ENCODE peak calls at places on chromosomes 5 and 9, in seven cellular contexts. One of them, this sample, is unnamed.

GRCh38 chr9:90827181-90827866 is 25.7 kb downstream of the SYK start:
- DNase-seq in right atrium auricular region: peak; percentile 58
- DNase-seq in tibial artery: no peak
- DNase-seq in heart left ventricle: no peak
- DNase-seq in CD8-positive, alpha-beta memory T cell: no peak
- DNase-seq in fibroblast of lung: no peak
- DNase-seq in psoas muscle: no peak
- DNase-seq in this sample: no peak

GRCh38 chr9:112809351-112809848 is 58.8 kb downstream of the SNX30 start:
- DNase-seq in right atrium auricular region: no peak
- DNase-seq in tibial artery: no peak
- DNase-seq in heart left ventricle: no peak
- DNase-seq in CD8-positive, alpha-beta memory T cell: no peak
- DNase-seq in fibroblast of lung: no peak
- DNase-seq in psoas muscle: no peak
- DNase-seq in this sample: no peak

GRCh38 chr5:143154495-143155375 is 248.8 kb downstream of the NR3C1 start:
- DNase-seq in right atrium auricular region: no peak
- DNase-seq in tibial artery: no peak
- DNase-seq in heart left ventricle: no peak
- DNase-seq in CD8-positive, alpha-beta memory T cell: no peak
- DNase-seq in fibroblast of lung: peak; percentile 62
- DNase-seq in psoas muscle: no peak
- DNase-seq in this sample: no peak

GRCh38 chr5:6459896-6460295 is 11.2 kb downstream of the UBE2QL1 start:
- DNase-seq in right atrium auricular region: no peak
- DNase-seq in tibial artery: no peak
- DNase-seq in heart left ventricle: no peak
- DNase-seq in CD8-positive, alpha-beta memory T cell: no peak
- DNase-seq in fibroblast of lung: no peak
- DNase-seq in psoas muscle: no peak
- DNase-seq in this sample: no peak

GRCh38 chr9:91181541-91181940 is 180.2 kb downstream of the AUH start:
- DNase-seq in right atrium auricular region: peak; percentile 46
- DNase-seq in tibial artery: peak; percentile 21
- DNase-seq in heart left ventricle: no peak
- DNase-seq in CD8-positive, alpha-beta memory T cell: no peak
- DNase-seq in fibroblast of lung: no peak
- DNase-seq in psoas muscle: no peak
- DNase-seq in this sample: no peak

GRCh38 chr5:128224336-128224735 is 140.8 kb downstream of the SLC12A2 start:
- DNase-seq in right atrium auricular region: no peak
- DNase-seq in tibial artery: no peak
- DNase-seq in heart left ventricle: no peak
- DNase-seq in CD8-positive, alpha-beta memory T cell: no peak
- DNase-seq in fibroblast of lung: no peak
- DNase-seq in psoas muscle: no peak
- DNase-seq in this sample: no peak

GRCh38 chr5:136528481-136528880 is 163.1 kb upstream of the TRPC7 start:
- DNase-seq in right atrium auricular region: no peak
- DNase-seq in tibial artery: no peak
- DNase-seq in heart left ventricle: no peak
- DNase-seq in CD8-positive, alpha-beta memory T cell: no peak
- DNase-seq in fibroblast of lung: no peak
- DNase-seq in psoas muscle: no peak
- DNase-seq in this sample: no peak

GRCh38 chr9:124708633-124709032 is 62.5 kb downstream of the NR6A1 start:
- DNase-seq in right atrium auricular region: no peak
- DNase-seq in tibial artery: no peak
- DNase-seq in heart left ventricle: no peak
- DNase-seq in CD8-positive, alpha-beta memory T cell: no peak
- DNase-seq in fibroblast of lung: peak; percentile 89
- DNase-seq in psoas muscle: no peak
- DNase-seq in this sample: no peak

GRCh38 chr9:136624184-136624951 is 38.3 kb upstream of the EGFL7 start:
- DNase-seq in right atrium auricular region: no peak
- DNase-seq in tibial artery: no peak
- DNase-seq in heart left ventricle: no peak
- DNase-seq in CD8-positive, alpha-beta memory T cell: no peak
- DNase-seq in fibroblast of lung: no peak
- DNase-seq in psoas muscle: peak; percentile 18
- DNase-seq in this sample: no peak

GRCh38 chr5:142960309-142960696 is 190.1 kb downstream of the ARHGAP26 start:
- DNase-seq in right atrium auricular region: no peak
- DNase-seq in tibial artery: no peak
- DNase-seq in heart left ventricle: no peak
- DNase-seq in CD8-positive, alpha-beta memory T cell: no peak
- DNase-seq in fibroblast of lung: peak; percentile 86
- DNase-seq in psoas muscle: no peak
- DNase-seq in this sample: no peak

GRCh38 chr5:80216753-80217596 is 38.9 kb downstream of the SERINC5 start:
- DNase-seq in right atrium auricular region: peak; percentile 73
- DNase-seq in tibial artery: peak; percentile 92
- DNase-seq in heart left ventricle: peak; percentile 83
- DNase-seq in CD8-positive, alpha-beta memory T cell: no peak
- DNase-seq in fibroblast of lung: peak; percentile 24
- DNase-seq in psoas muscle: peak; percentile 71
- DNase-seq in this sample: peak; percentile 89

GRCh38 chr5:87784869-87785268 is 372.1 kb upstream of the CCNH start:
- DNase-seq in right atrium auricular region: no peak
- DNase-seq in tibial artery: no peak
- DNase-seq in heart left ventricle: no peak
- DNase-seq in CD8-positive, alpha-beta memory T cell: no peak
- DNase-seq in fibroblast of lung: no peak
- DNase-seq in psoas muscle: no peak
- DNase-seq in this sample: no peak

GRCh38 chr5:113163328-113163727 is 186.7 kb downstream of the DCP2 start:
- DNase-seq in right atrium auricular region: no peak
- DNase-seq in tibial artery: no peak
- DNase-seq in heart left ventricle: no peak
- DNase-seq in CD8-positive, alpha-beta memory T cell: no peak
- DNase-seq in fibroblast of lung: peak; percentile 64
- DNase-seq in psoas muscle: no peak
- DNase-seq in this sample: no peak

GRCh38 chr9:75457474-75458011 is 369.2 kb downstream of the OSTF1 start:
- DNase-seq in right atrium auricular region: no peak
- DNase-seq in tibial artery: no peak
- DNase-seq in heart left ventricle: no peak
- DNase-seq in CD8-positive, alpha-beta memory T cell: no peak
- DNase-seq in fibroblast of lung: no peak
- DNase-seq in psoas muscle: no peak
- DNase-seq in this sample: no peak

GRCh38 chr9:137982132-137982666 is 104.6 kb downstream of the CACNA1B start:
- DNase-seq in right atrium auricular region: no peak
- DNase-seq in tibial artery: no peak
- DNase-seq in heart left ventricle: no peak
- DNase-seq in CD8-positive, alpha-beta memory T cell: no peak
- DNase-seq in fibroblast of lung: no peak
- DNase-seq in psoas muscle: no peak
- DNase-seq in this sample: no peak

GRCh38 chr5:95701074-95701473 is 18.3 kb upstream of the SPATA9 start:
- DNase-seq in right atrium auricular region: no peak
- DNase-seq in tibial artery: no peak
- DNase-seq in heart left ventricle: no peak
- DNase-seq in CD8-positive, alpha-beta memory T cell: no peak
- DNase-seq in fibroblast of lung: peak; percentile 7
- DNase-seq in psoas muscle: no peak
- DNase-seq in this sample: no peak

GRCh38 chr5:93394301-93394700 is 186.7 kb downstream of the NR2F1-AS1 start:
- DNase-seq in right atrium auricular region: no peak
- DNase-seq in tibial artery: no peak
- DNase-seq in heart left ventricle: no peak
- DNase-seq in CD8-positive, alpha-beta memory T cell: no peak
- DNase-seq in fibroblast of lung: no peak
- DNase-seq in psoas muscle: no peak
- DNase-seq in this sample: no peak

GRCh38 chr9:4225291-4226119 is 74.4 kb downstream of the GLIS3 start:
- DNase-seq in right atrium auricular region: no peak
- DNase-seq in tibial artery: no peak
- DNase-seq in heart left ventricle: no peak
- DNase-seq in CD8-positive, alpha-beta memory T cell: no peak
- DNase-seq in fibroblast of lung: peak; percentile 99
- DNase-seq in psoas muscle: no peak
- DNase-seq in this sample: no peak

GRCh38 chr5:140151719-140152609 is 23.0 kb upstream of the CYSTM1 start:
- DNase-seq in right atrium auricular region: no peak
- DNase-seq in tibial artery: peak; percentile 48
- DNase-seq in heart left ventricle: no peak
- DNase-seq in CD8-positive, alpha-beta memory T cell: no peak
- DNase-seq in fibroblast of lung: no peak
- DNase-seq in psoas muscle: no peak
- DNase-seq in this sample: no peak

GRCh38 chr9:133700861-133701320 is 37.3 kb downstream of the SARDH start:
- DNase-seq in right atrium auricular region: no peak
- DNase-seq in tibial artery: peak; percentile 38
- DNase-seq in heart left ventricle: no peak
- DNase-seq in CD8-positive, alpha-beta memory T cell: no peak
- DNase-seq in fibroblast of lung: no peak
- DNase-seq in psoas muscle: no peak
- DNase-seq in this sample: no peak

GRCh38 chr5:73280821-73281746 is 108.1 kb downstream of the TMEM174 start:
- DNase-seq in right atrium auricular region: no peak
- DNase-seq in tibial artery: no peak
- DNase-seq in heart left ventricle: peak; percentile 42
- DNase-seq in CD8-positive, alpha-beta memory T cell: no peak
- DNase-seq in fibroblast of lung: peak; percentile 89
- DNase-seq in psoas muscle: no peak
- DNase-seq in this sample: peak; percentile 85

GRCh38 chr5:55303238-55303690 is 4.2 kb downstream of the DHX29 start:
- DNase-seq in right atrium auricular region: no peak
- DNase-seq in tibial artery: no peak
- DNase-seq in heart left ventricle: no peak
- DNase-seq in CD8-positive, alpha-beta memory T cell: no peak
- DNase-seq in fibroblast of lung: peak; percentile 97
- DNase-seq in psoas muscle: no peak
- DNase-seq in this sample: no peak

GRCh38 chr5:132664696-132665209 is 6.8 kb downstream of the IL13 start:
- DNase-seq in right atrium auricular region: no peak
- DNase-seq in tibial artery: no peak
- DNase-seq in heart left ventricle: no peak
- DNase-seq in CD8-positive, alpha-beta memory T cell: no peak
- DNase-seq in fibroblast of lung: no peak
- DNase-seq in psoas muscle: no peak
- DNase-seq in this sample: no peak
- H3K4me1 ChIP-seq in right atrium auricular region: no peaks in the 10 kb centered on the region
- H3K4me1 ChIP-seq in tibial artery: peaks cover 3% of the 10 kb centered on the region
- H3K4me1 ChIP-seq in heart left ventricle: no peaks in the 10 kb centered on the region
- H3K4me1 ChIP-seq in CD8-positive, alpha-beta memory T cell: peaks cover 28% of the 10 kb centered on the region
- H3K4me1 ChIP-seq in fibroblast of lung: peaks cover 2% of the 10 kb centered on the region
- H3K4me1 ChIP-seq in psoas muscle: no peaks in the 10 kb centered on the region
- H3K4me1 ChIP-seq in this sample: no peaks in the 10 kb centered on the region

GRCh38 chr5:132302413-132302812 is 8.2 kb downstream of the SLC22A4 start:
- DNase-seq in right atrium auricular region: no peak
- DNase-seq in tibial artery: no peak
- DNase-seq in heart left ventricle: no peak
- DNase-seq in CD8-positive, alpha-beta memory T cell: no peak
- DNase-seq in fibroblast of lung: no peak
- DNase-seq in psoas muscle: no peak
- DNase-seq in this sample: no peak
- H3K27ac ChIP-seq in right atrium auricular region: peak overlapping the region; percentile 73
- H3K27ac ChIP-seq in tibial artery: no peak overlapping the region
- H3K27ac ChIP-seq in heart left ventricle: peak overlapping the region; percentile 24
- H3K27ac ChIP-seq in CD8-positive, alpha-beta memory T cell: no peak overlapping the region
- H3K27ac ChIP-seq in fibroblast of lung: no peak overlapping the region
- H3K27ac ChIP-seq in psoas muscle: no peak overlapping the region
- H3K27ac ChIP-seq in this sample: peak overlapping the region; percentile 15

DNA sequence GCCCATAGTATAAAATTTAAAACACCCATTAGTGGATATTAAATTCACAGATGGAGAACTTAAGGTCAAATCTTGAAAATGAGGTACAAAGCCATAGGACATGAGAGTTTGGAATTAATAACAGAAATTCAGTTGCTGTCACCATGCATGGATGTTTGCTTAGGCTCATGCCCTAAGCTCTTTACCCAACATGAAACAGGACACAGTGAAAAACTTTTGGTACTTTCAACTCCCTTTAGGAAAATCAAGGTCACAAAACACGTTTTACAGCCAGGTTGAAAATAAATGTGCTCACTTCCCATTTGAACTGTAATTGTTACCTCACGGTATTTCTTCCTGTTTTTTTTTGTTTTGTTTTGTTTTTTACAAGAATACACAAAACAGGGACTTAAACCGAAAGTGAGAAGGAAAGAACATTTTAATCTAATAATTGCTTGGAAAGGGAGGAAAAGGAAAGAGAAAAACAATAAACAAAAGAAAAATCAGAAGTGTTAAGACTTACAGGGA is 6.1 kb upstream of the TOPORS start:
- DNase-seq in right atrium auricular region: no peak
- DNase-seq in tibial artery: no peak
- DNase-seq in heart left ventricle: no peak
- DNase-seq in CD8-positive, alpha-beta memory T cell: no peak
- DNase-seq in fibroblast of lung: no peak
- DNase-seq in psoas muscle: no peak
- DNase-seq in this sample: no peak
- H3K36me3 ChIP-seq in right atrium auricular region: no peaks in the 10 kb centered on the region
- H3K36me3 ChIP-seq in tibial artery: no peaks in the 10 kb centered on the region
- H3K36me3 ChIP-seq in heart left ventricle: no peaks in the 10 kb centered on the region
- H3K36me3 ChIP-seq in CD8-positive, alpha-beta memory T cell: no peaks in the 10 kb centered on the region
- H3K36me3 ChIP-seq in fibroblast of lung: no peaks in the 10 kb centered on the region
- H3K36me3 ChIP-seq in psoas muscle: peaks cover 2% of the 10 kb centered on the region
- H3K36me3 ChIP-seq in this sample: no peaks in the 10 kb centered on the region

DNA sequence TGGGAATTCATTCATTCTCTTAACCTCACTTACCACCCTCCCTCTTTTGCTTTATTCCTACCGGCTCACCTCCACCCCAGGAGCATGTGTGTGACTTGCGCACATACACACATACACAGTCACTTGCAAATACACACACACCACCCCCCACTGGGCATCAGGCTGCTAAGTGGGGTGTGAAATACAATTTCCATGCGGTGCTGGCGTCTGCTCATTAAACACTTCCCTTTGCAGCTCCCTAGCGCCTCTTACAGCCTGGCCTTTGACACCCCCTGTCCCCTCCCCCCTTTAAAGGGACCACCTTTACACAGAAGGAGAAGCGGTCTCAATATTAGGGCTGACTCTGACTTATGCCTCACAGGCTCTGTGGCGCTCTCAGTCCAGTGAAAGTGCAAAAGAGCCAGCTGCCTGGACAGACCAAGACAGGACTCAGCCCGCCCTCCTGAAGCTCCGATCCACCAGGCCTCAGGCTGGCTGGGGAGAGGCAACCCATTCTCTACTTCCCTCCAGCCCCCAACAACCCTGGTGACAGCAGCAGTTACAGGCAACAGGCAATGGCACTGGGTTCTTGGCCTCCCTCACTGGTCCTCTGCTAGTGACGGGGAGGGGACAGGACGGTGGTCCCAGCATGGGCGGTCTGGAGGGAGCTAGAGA is 12.2 kb downstream of the ENHO start:
- DNase-seq in right atrium auricular region: no peak
- DNase-seq in tibial artery: peak; percentile 61
- DNase-seq in heart left ventricle: no peak
- DNase-seq in CD8-positive, alpha-beta memory T cell: no peak
- DNase-seq in fibroblast of lung: no peak
- DNase-seq in psoas muscle: no peak
- DNase-seq in this sample: no peak
- H3K4me1 ChIP-seq in right atrium auricular region: no peaks in the 10 kb centered on the region
- H3K4me1 ChIP-seq in tibial artery: no peaks in the 10 kb centered on the region
- H3K4me1 ChIP-seq in heart left ventricle: peaks cover 9% of the 10 kb centered on the region
- H3K4me1 ChIP-seq in CD8-positive, alpha-beta memory T cell: no peaks in the 10 kb centered on the region
- H3K4me1 ChIP-seq in fibroblast of lung: no peaks in the 10 kb centered on the region
- H3K4me1 ChIP-seq in psoas muscle: no peaks in the 10 kb centered on the region
- H3K4me1 ChIP-seq in this sample: no peaks in the 10 kb centered on the region

This sample was measured in body of pancreas.